ENCODE peak calls at places on chromosomes 3 and 15, in four cellular contexts. H, W, N and K are unnamed samples.

GRCh38 chr15:63218114-63218808 is 28.9 kb downstream of the RAB8B start:
- DNase-seq in H (no peak), W (no peak), N (peak), K (peak)

GRCh38 chr15:92883643-92884458 is 16.3 kb upstream of the CHD2 start:
- DNase-seq in H (no peak), W (no peak), N (peak), K (peak)

GRCh38 chr3:38560996-38561717 is 65.0 kb downstream of the EXOG start:
- DNase-seq in H (no peak), W (peak), N (no peak), K (no peak)

GRCh38 chr3:53519047-53519717 is 24.8 kb downstream of the CACNA1D start:
- DNase-seq in H (no peak), W (no peak), N (no peak), K (no peak)

GRCh38 chr3:122515020-122515468 is 305 bp upstream of the KPNA1 start:
- DNase-seq in H (no peak), W (no peak), N (no peak), K (no peak)

GRCh38 chr3:111047053-111047452 is 24.6 kb upstream of the NECTIN3 start:
- DNase-seq in H (no peak), W (no peak), N (no peak), K (no peak)

GRCh38 chr3:45207471-45207870 is 18.6 kb downstream of the TMEM158 start:
- DNase-seq in H (no peak), W (no peak), N (no peak), K (no peak)

GRCh38 chr15:38129531-38130199 is 123.0 kb upstream of the SPRED1 start:
- DNase-seq in H (peak), W (peak), N (peak), K (peak)

GRCh38 chr3:149638401-149639092 is 19.3 kb downstream of the WWTR1 start:
- DNase-seq in H (no peak), W (no peak), N (peak), K (peak)

GRCh38 chr3:72492240-72492639 is 356.0 kb downstream of the SHQ1 start:
- DNase-seq in H (peak), W (peak), N (peak), K (peak)

GRCh38 chr3:51539291-51539891 is 872 bp downstream of the RAD54L2 start:
- DNase-seq in H (no peak), W (no peak), N (peak), K (peak)

GRCh38 chr3:156615592-156616173 is 58.7 kb upstream of the TIPARP start:
- DNase-seq in H (no peak), W (no peak), N (peak), K (peak)

GRCh38 chr3:122025296-122025695 is 3.2 kb upstream of the ILDR1 start:
- DNase-seq in H (no peak), W (no peak), N (no peak), K (no peak)

GRCh38 chr15:33360876-33361275 is 50.1 kb downstream of the RYR3 start:
- DNase-seq in H (no peak), W (peak), N (no peak), K (no peak)

GRCh38 chr15:34318277-34319079 is 19.1 kb downstream of the SLC12A6 start:
- DNase-seq in H (peak), W (peak), N (peak), K (peak)

GRCh38 chr15:45773149-45773548 is 138.3 kb downstream of the SQOR start:
- DNase-seq in H (no peak), W (no peak), N (peak), K (no peak)

GRCh38 chr3:53167418-53168174 is 6.6 kb downstream of the PRKCD start:
- DNase-seq in H (no peak), W (no peak), N (no peak), K (no peak)

GRCh38 chr3:49900491-49901153 is 3.1 kb downstream of the MST1R start:
- DNase-seq in H (peak), W (peak), N (peak), K (peak)

GRCh38 chr15:31160297-31160696 is 58.8 kb upstream of the TRPM1 start:
- DNase-seq in H (no peak), W (no peak), N (no peak), K (no peak)

GRCh38 chr15:41698779-41699178 is 38.6 kb downstream of the MGA start:
- DNase-seq in H (no peak), W (no peak), N (peak), K (peak)

GRCh38 chr3:8371085-8371551 is 130.5 kb upstream of the LMCD1 start:
- DNase-seq in H (no peak), W (no peak), N (peak), K (peak)

GRCh38 chr15:77014137-77015081 is 19.5 kb downstream of the PSTPIP1 start:
- DNase-seq in H (peak), W (no peak), N (no peak), K (no peak)

GRCh38 chr15:79003301-79003700 is 58.5 kb upstream of the CTSH start:
- DNase-seq in H (no peak), W (no peak), N (peak), K (no peak)

GRCh38 chr3:151660890-151661289 is 72.8 kb upstream of the AADACL2 start:
- DNase-seq in H (no peak), W (no peak), N (no peak), K (peak)

GRCh38 chr15:90750186-90750585 is 33.0 kb downstream of the BLM start:
- DNase-seq in H (no peak), W (no peak), N (no peak), K (no peak)

GRCh38 chr15:38059665-38060064 is 125.2 kb downstream of the TMCO5A start:
- DNase-seq in H (no peak), W (no peak), N (peak), K (peak)

GRCh38 chr15:43286074-43286473 is 19.3 kb upstream of the TGM5 start:
- DNase-seq in H (no peak), W (no peak), N (no peak), K (no peak)

GRCh38 chr3:10198761-10199688 is 34.3 kb downstream of the IRAK2 start:
- DNase-seq in H (no peak), W (peak), N (peak), K (peak)

GRCh38 chr15:75029378-75030022 is 6.1 kb downstream of the PPCDC start:
- DNase-seq in H (peak), W (peak), N (peak), K (peak)

GRCh38 chr3:65368866-65369265 is 669.9 kb downstream of the MAGI1 start:
- DNase-seq in H (no peak), W (no peak), N (no peak), K (no peak)
- H3K4me3 ChIP-seq in H (no peak), W (no peak), N (no peak), K (no peak)

GRCh38 chr3:19046440-19046839 is 101.9 kb upstream of the KCNH8 start:
- DNase-seq in H (no peak), W (no peak), N (no peak), K (no peak)
- TF ChIP-seq CTCF in H (peak), W (no peak), N (no peak), K (no peak)

GRCh38 chr3:30609930-30610701 is 3.7 kb downstream of the TGFBR2 start:
- DNase-seq in H (no peak), W (no peak), N (no peak), K (no peak)
- H3K4me3 ChIP-seq in H (peak), W (no peak), N (no peak), K (peak)

GRCh38 chr3:42071720-42072582 is 19.2 kb upstream of the TRAK1 start:
- DNase-seq in H (peak), W (peak), N (peak), K (peak)
- TF ChIP-seq CTCF in H (no peak), W (no peak), N (no peak), K (no peak)

GRCh38 chr3:70832035-70832795 is 519.8 kb upstream of the MDFIC2 start:
- DNase-seq in H (no peak), W (peak), N (peak), K (peak)
- H3K4me3 ChIP-seq in H (no peak), W (no peak), N (no peak), K (no peak)

GRCh38 chr3:146326875-146327543 is 76.1 kb upstream of the PLSCR4 start:
- DNase-seq in H (no peak), W (peak), N (peak), K (peak)
- TF ChIP-seq CTCF in H (peak), W (peak), N (peak), K (peak)

DNA sequence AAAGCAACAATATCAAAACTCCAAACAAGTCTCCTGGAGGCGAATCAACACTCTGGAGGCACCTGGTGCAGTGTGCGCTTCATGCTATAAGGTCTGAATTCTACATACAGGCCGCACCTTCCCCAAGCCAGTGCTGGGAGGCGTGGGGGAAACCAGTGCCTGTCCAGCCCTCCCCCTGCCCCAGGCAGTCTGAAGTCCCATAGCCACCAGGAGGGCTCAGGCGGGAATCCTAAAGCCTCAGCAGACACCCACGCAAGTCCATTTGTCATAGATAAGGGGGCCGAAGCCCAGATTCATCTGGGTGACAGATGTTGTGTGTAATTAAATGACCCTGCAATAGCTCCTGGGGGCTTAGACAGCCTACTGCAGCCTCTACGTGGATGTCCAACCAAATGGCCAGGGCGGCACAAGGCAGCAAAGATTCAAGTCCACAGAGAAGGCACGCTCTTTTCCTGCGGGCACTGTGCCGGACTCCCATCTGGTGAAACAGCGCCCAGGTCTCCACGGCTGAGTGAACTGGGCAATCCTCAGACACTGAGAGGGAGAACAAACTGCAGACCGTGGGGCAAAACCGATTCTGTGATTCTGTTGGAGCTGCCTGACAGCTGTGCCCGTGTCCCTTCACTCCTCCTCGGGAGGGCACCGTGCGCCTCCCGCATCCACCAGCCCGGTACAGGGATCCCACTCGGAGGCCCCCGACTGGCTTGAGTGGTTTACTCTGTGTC is 64.8 kb downstream of the ATP10A start:
- DNase-seq in H (no peak), W (no peak), N (peak), K (no peak)
- H3K4me3 ChIP-seq in H (no peak), W (no peak), N (no peak), K (no peak)